ENCODE peak calls at places on chromosomes 13 and 19, in ten cellular contexts. One of them, this sample, is unnamed.

GRCh38 chr19:18130523-18131242 is 22.3 kb upstream of the PIK3R2 start:
- DNase-seq in NCI-H187 treated with DMSO at 0.1 percent for 48 hours: no peak
- DNase-seq in nephron progenitor cell: no peak
- DNase-seq in GM03348: no peak
- DNase-seq in cardiac fibroblast: no peak
- DNase-seq in DMS79: no peak
- DNase-seq in posterior cingulate gyrus: no peak
- DNase-seq in progenitor cell of endocrine pancreas: no peak
- DNase-seq in effector memory CD8-positive, alpha-beta T cell: no peak
- DNase-seq in IMR-90: no peak
- DNase-seq in this sample: no peak

GRCh38 chr19:18845961-18846360 is 14.2 kb downstream of the UPF1 start:
- DNase-seq in NCI-H187 treated with DMSO at 0.1 percent for 48 hours: no peak
- DNase-seq in nephron progenitor cell: no peak
- DNase-seq in cardiac fibroblast: no peak
- DNase-seq in IMR-90: no peak
- DNase-seq in GM03348: no peak
- DNase-seq in posterior cingulate gyrus: no peak
- DNase-seq in progenitor cell of endocrine pancreas: no peak
- DNase-seq in effector memory CD8-positive, alpha-beta T cell: no peak
- DNase-seq in DMS79: no peak
- DNase-seq in this sample: no peak

GRCh38 chr19:46674416-46675178 is 13.6 kb upstream of the DACT3 start:
- DNase-seq in posterior cingulate gyrus: no peak
- DNase-seq in IMR-90: peak
- DNase-seq in effector memory CD8-positive, alpha-beta T cell: no peak
- DNase-seq in DMS79: no peak
- DNase-seq in progenitor cell of endocrine pancreas: no peak
- DNase-seq in cardiac fibroblast: no peak
- DNase-seq in NCI-H187 treated with DMSO at 0.1 percent for 48 hours: no peak
- DNase-seq in nephron progenitor cell: peak
- DNase-seq in GM03348: no peak
- DNase-seq in this sample: no peak

GRCh38 chr19:9863759-9864158 is 28.6 kb downstream of the PIN1 start:
- DNase-seq in progenitor cell of endocrine pancreas: no peak
- DNase-seq in nephron progenitor cell: no peak
- DNase-seq in effector memory CD8-positive, alpha-beta T cell: no peak
- DNase-seq in IMR-90: no peak
- DNase-seq in DMS79: no peak
- DNase-seq in NCI-H187 treated with DMSO at 0.1 percent for 48 hours: no peak
- DNase-seq in posterior cingulate gyrus: no peak
- DNase-seq in cardiac fibroblast: no peak
- DNase-seq in GM03348: no peak
- DNase-seq in this sample: no peak

GRCh38 chr13:66665991-66666390 is 564.1 kb downstream of the PCDH9 start:
- DNase-seq in NCI-H187 treated with DMSO at 0.1 percent for 48 hours: peak
- DNase-seq in nephron progenitor cell: peak
- DNase-seq in progenitor cell of endocrine pancreas: no peak
- DNase-seq in cardiac fibroblast: peak
- DNase-seq in effector memory CD8-positive, alpha-beta T cell: no peak
- DNase-seq in GM03348: peak
- DNase-seq in IMR-90: peak
- DNase-seq in posterior cingulate gyrus: peak
- DNase-seq in DMS79: no peak
- DNase-seq in this sample: peak

GRCh38 chr19:55070755-55071502 is 4.7 kb upstream of the EPS8L1 start:
- DNase-seq in GM03348: peak
- DNase-seq in effector memory CD8-positive, alpha-beta T cell: no peak
- DNase-seq in IMR-90: peak
- DNase-seq in cardiac fibroblast: peak
- DNase-seq in progenitor cell of endocrine pancreas: no peak
- DNase-seq in DMS79: no peak
- DNase-seq in NCI-H187 treated with DMSO at 0.1 percent for 48 hours: no peak
- DNase-seq in posterior cingulate gyrus: no peak
- DNase-seq in nephron progenitor cell: no peak
- DNase-seq in this sample: no peak

GRCh38 chr19:10420444-10421239 is at the start of gene PDE4A:
- DNase-seq in effector memory CD8-positive, alpha-beta T cell: peak
- DNase-seq in cardiac fibroblast: peak
- DNase-seq in GM03348: peak
- DNase-seq in IMR-90: no peak
- DNase-seq in NCI-H187 treated with DMSO at 0.1 percent for 48 hours: no peak
- DNase-seq in nephron progenitor cell: peak
- DNase-seq in DMS79: no peak
- DNase-seq in progenitor cell of endocrine pancreas: no peak
- DNase-seq in posterior cingulate gyrus: peak
- DNase-seq in this sample: peak

GRCh38 chr19:12140545-12141404 is 625 bp upstream of the ZNF20 start:
- DNase-seq in GM03348: peak
- DNase-seq in posterior cingulate gyrus: peak
- DNase-seq in nephron progenitor cell: peak
- DNase-seq in DMS79: peak
- DNase-seq in progenitor cell of endocrine pancreas: peak
- DNase-seq in effector memory CD8-positive, alpha-beta T cell: peak
- DNase-seq in IMR-90: peak
- DNase-seq in NCI-H187 treated with DMSO at 0.1 percent for 48 hours: peak
- DNase-seq in cardiac fibroblast: peak
- DNase-seq in this sample: peak

GRCh38 chr13:62906896-62907295 is 1491.2 kb upstream of the PCDH20 start:
- DNase-seq in IMR-90: no peak
- DNase-seq in nephron progenitor cell: no peak
- DNase-seq in effector memory CD8-positive, alpha-beta T cell: no peak
- DNase-seq in NCI-H187 treated with DMSO at 0.1 percent for 48 hours: no peak
- DNase-seq in posterior cingulate gyrus: no peak
- DNase-seq in DMS79: no peak
- DNase-seq in GM03348: no peak
- DNase-seq in progenitor cell of endocrine pancreas: no peak
- DNase-seq in cardiac fibroblast: no peak
- DNase-seq in this sample: no peak

GRCh38 chr13:31192306-31192705 is 7.5 kb upstream of the B3GLCT start:
- DNase-seq in nephron progenitor cell: no peak
- DNase-seq in progenitor cell of endocrine pancreas: no peak
- DNase-seq in NCI-H187 treated with DMSO at 0.1 percent for 48 hours: no peak
- DNase-seq in posterior cingulate gyrus: peak
- DNase-seq in DMS79: no peak
- DNase-seq in GM03348: no peak
- DNase-seq in IMR-90: no peak
- DNase-seq in cardiac fibroblast: no peak
- DNase-seq in effector memory CD8-positive, alpha-beta T cell: no peak
- DNase-seq in this sample: peak

GRCh38 chr13:27997904-27998522 is 9.5 kb upstream of the URAD start:
- DNase-seq in progenitor cell of endocrine pancreas: no peak
- DNase-seq in NCI-H187 treated with DMSO at 0.1 percent for 48 hours: no peak
- DNase-seq in GM03348: peak
- DNase-seq in DMS79: no peak
- DNase-seq in posterior cingulate gyrus: no peak
- DNase-seq in nephron progenitor cell: peak
- DNase-seq in cardiac fibroblast: peak
- DNase-seq in IMR-90: peak
- DNase-seq in effector memory CD8-positive, alpha-beta T cell: no peak
- DNase-seq in this sample: no peak

GRCh38 chr13:47017476-47017875 is 120.6 kb upstream of the HTR2A start:
- DNase-seq in IMR-90: peak
- DNase-seq in DMS79: no peak
- DNase-seq in NCI-H187 treated with DMSO at 0.1 percent for 48 hours: no peak
- DNase-seq in effector memory CD8-positive, alpha-beta T cell: no peak
- DNase-seq in posterior cingulate gyrus: no peak
- DNase-seq in cardiac fibroblast: peak
- DNase-seq in GM03348: peak
- DNase-seq in nephron progenitor cell: no peak
- DNase-seq in progenitor cell of endocrine pancreas: no peak
- DNase-seq in this sample: no peak

GRCh38 chr13:110132178-110132975 is 174.6 kb downstream of the COL4A1 start:
- DNase-seq in cardiac fibroblast: no peak
- DNase-seq in nephron progenitor cell: no peak
- DNase-seq in effector memory CD8-positive, alpha-beta T cell: no peak
- DNase-seq in NCI-H187 treated with DMSO at 0.1 percent for 48 hours: peak
- DNase-seq in progenitor cell of endocrine pancreas: no peak
- DNase-seq in posterior cingulate gyrus: no peak
- DNase-seq in DMS79: peak
- DNase-seq in IMR-90: peak
- DNase-seq in GM03348: no peak
- DNase-seq in this sample: peak

GRCh38 chr13:113595131-113595530 is 10.6 kb downstream of the TFDP1 start:
- DNase-seq in progenitor cell of endocrine pancreas: no peak
- DNase-seq in effector memory CD8-positive, alpha-beta T cell: no peak
- DNase-seq in posterior cingulate gyrus: peak
- DNase-seq in NCI-H187 treated with DMSO at 0.1 percent for 48 hours: no peak
- DNase-seq in GM03348: no peak
- DNase-seq in cardiac fibroblast: no peak
- DNase-seq in nephron progenitor cell: no peak
- DNase-seq in IMR-90: no peak
- DNase-seq in DMS79: no peak
- DNase-seq in this sample: no peak

GRCh38 chr13:25752957-25753540 is 298.8 kb downstream of the SHISA2 start:
- DNase-seq in posterior cingulate gyrus: no peak
- DNase-seq in NCI-H187 treated with DMSO at 0.1 percent for 48 hours: no peak
- DNase-seq in progenitor cell of endocrine pancreas: no peak
- DNase-seq in GM03348: peak
- DNase-seq in nephron progenitor cell: no peak
- DNase-seq in DMS79: no peak
- DNase-seq in cardiac fibroblast: peak
- DNase-seq in IMR-90: peak
- DNase-seq in effector memory CD8-positive, alpha-beta T cell: no peak
- DNase-seq in this sample: peak

GRCh38 chr19:47141695-47142094 is 11.1 kb downstream of the SAE1 start:
- DNase-seq in effector memory CD8-positive, alpha-beta T cell: no peak
- DNase-seq in posterior cingulate gyrus: no peak
- DNase-seq in IMR-90: no peak
- DNase-seq in NCI-H187 treated with DMSO at 0.1 percent for 48 hours: no peak
- DNase-seq in DMS79: no peak
- DNase-seq in progenitor cell of endocrine pancreas: no peak
- DNase-seq in GM03348: no peak
- DNase-seq in cardiac fibroblast: no peak
- DNase-seq in nephron progenitor cell: no peak
- DNase-seq in this sample: no peak

GRCh38 chr19:7869453-7869909 is 4.7 kb downstream of the PRR36 start:
- DNase-seq in effector memory CD8-positive, alpha-beta T cell: peak
- DNase-seq in progenitor cell of endocrine pancreas: no peak
- DNase-seq in posterior cingulate gyrus: peak
- DNase-seq in nephron progenitor cell: peak
- DNase-seq in DMS79: no peak
- DNase-seq in cardiac fibroblast: peak
- DNase-seq in IMR-90: peak
- DNase-seq in NCI-H187 treated with DMSO at 0.1 percent for 48 hours: no peak
- DNase-seq in GM03348: peak
- DNase-seq in this sample: no peak

GRCh38 chr19:35612559-35613321 is at the start of gene HAUS5:
- DNase-seq in DMS79: peak
- DNase-seq in cardiac fibroblast: peak
- DNase-seq in GM03348: peak
- DNase-seq in effector memory CD8-positive, alpha-beta T cell: peak
- DNase-seq in posterior cingulate gyrus: peak
- DNase-seq in NCI-H187 treated with DMSO at 0.1 percent for 48 hours: peak
- DNase-seq in IMR-90: peak
- DNase-seq in nephron progenitor cell: peak
- DNase-seq in progenitor cell of endocrine pancreas: peak
- DNase-seq in this sample: peak

GRCh38 chr13:93225610-93226009 is 997 bp upstream of the GPC6 start:
- DNase-seq in progenitor cell of endocrine pancreas: no peak
- DNase-seq in IMR-90: no peak
- DNase-seq in GM03348: no peak
- DNase-seq in DMS79: no peak
- DNase-seq in NCI-H187 treated with DMSO at 0.1 percent for 48 hours: no peak
- DNase-seq in cardiac fibroblast: no peak
- DNase-seq in effector memory CD8-positive, alpha-beta T cell: no peak
- DNase-seq in nephron progenitor cell: no peak
- DNase-seq in posterior cingulate gyrus: no peak
- DNase-seq in this sample: no peak

GRCh38 chr13:31982540-31982939 is 49.0 kb upstream of the FRY start:
- DNase-seq in progenitor cell of endocrine pancreas: no peak
- DNase-seq in GM03348: peak
- DNase-seq in NCI-H187 treated with DMSO at 0.1 percent for 48 hours: no peak
- DNase-seq in DMS79: peak
- DNase-seq in cardiac fibroblast: peak
- DNase-seq in effector memory CD8-positive, alpha-beta T cell: no peak
- DNase-seq in nephron progenitor cell: no peak
- DNase-seq in IMR-90: peak
- DNase-seq in posterior cingulate gyrus: no peak
- DNase-seq in this sample: no peak

GRCh38 chr19:6392219-6393073 is 518 bp downstream of the GTF2F1 start:
- DNase-seq in DMS79: no peak
- DNase-seq in GM03348: no peak
- DNase-seq in NCI-H187 treated with DMSO at 0.1 percent for 48 hours: no peak
- DNase-seq in progenitor cell of endocrine pancreas: no peak
- DNase-seq in posterior cingulate gyrus: no peak
- DNase-seq in effector memory CD8-positive, alpha-beta T cell: no peak
- DNase-seq in IMR-90: no peak
- DNase-seq in cardiac fibroblast: no peak
- DNase-seq in nephron progenitor cell: no peak
- DNase-seq in this sample: no peak

GRCh38 chr19:35714601-35715354 is 3.0 kb upstream of the KMT2B start:
- DNase-seq in cardiac fibroblast: no peak
- DNase-seq in nephron progenitor cell: no peak
- DNase-seq in NCI-H187 treated with DMSO at 0.1 percent for 48 hours: no peak
- DNase-seq in effector memory CD8-positive, alpha-beta T cell: no peak
- DNase-seq in progenitor cell of endocrine pancreas: no peak
- DNase-seq in IMR-90: no peak
- DNase-seq in GM03348: no peak
- DNase-seq in DMS79: no peak
- DNase-seq in posterior cingulate gyrus: no peak
- DNase-seq in this sample: no peak

GRCh38 chr13:77359171-77359570 is 32.3 kb upstream of the MYCBP2 start:
- DNase-seq in DMS79: no peak
- DNase-seq in progenitor cell of endocrine pancreas: no peak
- DNase-seq in effector memory CD8-positive, alpha-beta T cell: no peak
- DNase-seq in posterior cingulate gyrus: no peak
- DNase-seq in IMR-90: peak
- DNase-seq in nephron progenitor cell: no peak
- DNase-seq in NCI-H187 treated with DMSO at 0.1 percent for 48 hours: no peak
- DNase-seq in cardiac fibroblast: no peak
- DNase-seq in GM03348: no peak
- DNase-seq in this sample: no peak

GRCh38 chr19:5351731-5352228 is 11.2 kb upstream of the PTPRS start:
- DNase-seq in GM03348: no peak
- DNase-seq in nephron progenitor cell: no peak
- DNase-seq in effector memory CD8-positive, alpha-beta T cell: no peak
- DNase-seq in cardiac fibroblast: no peak
- DNase-seq in DMS79: no peak
- DNase-seq in posterior cingulate gyrus: peak
- DNase-seq in IMR-90: no peak
- DNase-seq in progenitor cell of endocrine pancreas: no peak
- DNase-seq in NCI-H187 treated with DMSO at 0.1 percent for 48 hours: no peak
- DNase-seq in this sample: no peak

GRCh38 chr13:21579754-21580316 is 24.1 kb downstream of the MICU2 start:
- DNase-seq in progenitor cell of endocrine pancreas: no peak
- DNase-seq in NCI-H187 treated with DMSO at 0.1 percent for 48 hours: no peak
- DNase-seq in GM03348: no peak
- DNase-seq in nephron progenitor cell: no peak
- DNase-seq in DMS79: no peak
- DNase-seq in cardiac fibroblast: no peak
- DNase-seq in IMR-90: no peak
- DNase-seq in posterior cingulate gyrus: no peak
- DNase-seq in effector memory CD8-positive, alpha-beta T cell: peak
- DNase-seq in this sample: no peak

GRCh38 chr13:32036762-32037161 is 5.2 kb downstream of the FRY start:
- DNase-seq in effector memory CD8-positive, alpha-beta T cell: no peak
- DNase-seq in NCI-H187 treated with DMSO at 0.1 percent for 48 hours: no peak
- DNase-seq in cardiac fibroblast: no peak
- DNase-seq in DMS79: no peak
- DNase-seq in GM03348: no peak
- DNase-seq in nephron progenitor cell: no peak
- DNase-seq in IMR-90: no peak
- DNase-seq in progenitor cell of endocrine pancreas: no peak
- DNase-seq in posterior cingulate gyrus: no peak
- DNase-seq in this sample: no peak

GRCh38 chr13:41263261-41263971 is at the start of gene MTRF1:
- DNase-seq in nephron progenitor cell: peak
- DNase-seq in effector memory CD8-positive, alpha-beta T cell: peak
- DNase-seq in posterior cingulate gyrus: peak
- DNase-seq in IMR-90: peak
- DNase-seq in cardiac fibroblast: peak
- DNase-seq in NCI-H187 treated with DMSO at 0.1 percent for 48 hours: peak
- DNase-seq in GM03348: peak
- DNase-seq in DMS79: peak
- DNase-seq in progenitor cell of endocrine pancreas: peak
- DNase-seq in this sample: peak

GRCh38 chr19:16496613-16496983 is 404 bp downstream of the C19orf44 start:
- DNase-seq in DMS79: no peak
- DNase-seq in cardiac fibroblast: peak
- DNase-seq in NCI-H187 treated with DMSO at 0.1 percent for 48 hours: no peak
- DNase-seq in posterior cingulate gyrus: peak
- DNase-seq in GM03348: no peak
- DNase-seq in progenitor cell of endocrine pancreas: no peak
- DNase-seq in IMR-90: peak
- DNase-seq in effector memory CD8-positive, alpha-beta T cell: no peak
- DNase-seq in nephron progenitor cell: no peak
- DNase-seq in this sample: no peak

This sample was measured in Ammon's horn.